ENCODE peak calls at places on chromosomes 5 and 9, in five cellular contexts. H is lung, B is body of pancreas, P is uterus, G is heart left ventricle. S is an unnamed sample. For H3K36me3, the result is how much of the 10 kb centered on the place peaks cover.

GRCh38 chr9:5698810-5699556 is 70.1 kb downstream of the RIC1 start:
- DNase-seq in P (no peak), B (no peak), H (no peak), G (no peak), S (no peak)

GRCh38 chr5:89690331-89690730 is 719.2 kb downstream of the CETN3 start:
- DNase-seq in P (no peak), H (no peak), B (no peak), G (no peak), S (no peak)

GRCh38 chr9:116599342-116599884 is 87.7 kb upstream of the TRIM32 start:
- DNase-seq in B (no peak), P (no peak), H (no peak), G (no peak), S (no peak)

GRCh38 chr5:27216367-27216941 is 178.1 kb upstream of the CDH9 start:
- DNase-seq in G (no peak), B (no peak), P (no peak), H (no peak), S (no peak)

GRCh38 chr9:34540826-34541225 is 18.0 kb upstream of the ENHO start:
- DNase-seq in B (no peak), P (no peak), G (no peak), H (no peak), S (peak)

GRCh38 chr5:122076669-122077450 is 1.2 kb downstream of the LOX start:
- DNase-seq in G (peak), B (peak), P (peak), H (peak), S (peak)

GRCh38 chr5:149221326-149221725 is 50.3 kb upstream of the AFAP1L1 start:
- DNase-seq in B (no peak), P (no peak), G (no peak), H (no peak), S (peak)

GRCh38 chr5:56534102-56534501 is 281.2 kb upstream of the MAP3K1 start:
- DNase-seq in B (peak), H (no peak), G (no peak), P (peak), S (no peak)

GRCh38 chr9:107737987-107738743 is 248.6 kb upstream of the KLF4 start:
- DNase-seq in G (peak), B (peak), P (peak), H (no peak), S (peak)

GRCh38 chr5:107979900-107980299 is 309.2 kb upstream of the EFNA5 start:
- DNase-seq in H (no peak), B (no peak), G (no peak), P (no peak), S (no peak)

GRCh38 chr5:54742417-54742889 is 224.9 kb downstream of the SNX18 start:
- DNase-seq in P (no peak), B (peak), G (peak), H (no peak), S (peak)

GRCh38 chr5:1161832-1162229 is 39.6 kb upstream of the SLC6A19 start:
- DNase-seq in H (peak), G (peak), P (no peak), B (peak), S (peak)

GRCh38 chr5:150789943-150790611 is 11.5 kb downstream of the SMIM3 start:
- DNase-seq in B (peak), H (peak), P (peak), G (peak), S (peak)

GRCh38 chr5:81171769-81172168 is 61.4 kb upstream of the CKMT2 start:
- DNase-seq in H (no peak), B (no peak), G (no peak), P (no peak), S (peak)

GRCh38 chr9:79049371-79049770 is 522.4 kb upstream of the TLE4 start:
- DNase-seq in H (no peak), G (no peak), P (no peak), B (no peak), S (no peak)

GRCh38 chr5:89308606-89309040 is 425.6 kb upstream of the MEF2C start:
- DNase-seq in H (no peak), G (no peak), P (no peak), B (no peak), S (no peak)

GRCh38 chr5:52725781-52726180 is 61.9 kb upstream of the ITGA1 start:
- DNase-seq in G (peak), B (peak), P (peak), H (no peak), S (no peak)

GRCh38 chr5:14417232-14417730 is 164.3 kb upstream of the OTULINL start:
- DNase-seq in G (no peak), P (no peak), H (no peak), B (no peak), S (no peak)

GRCh38 chr9:6330958-6331634 is 2.9 kb downstream of the TPD52L3 start:
- DNase-seq in B (no peak), P (no peak), G (no peak), H (no peak), S (no peak)

GRCh38 chr9:96420468-96421219 is 2.5 kb upstream of the ZNF367 start:
- DNase-seq in B (peak), P (peak), H (peak), G (peak), S (peak)

GRCh38 chr9:72046593-72047456 is 13.6 kb downstream of the C9orf57 start:
- DNase-seq in B (no peak), H (no peak), G (no peak), P (no peak), S (no peak)

GRCh38 chr5:122863240-122863639 is 17.8 kb downstream of the SNX24 start:
- DNase-seq in B (no peak), H (no peak), G (no peak), P (no peak), S (no peak)

GRCh38 chr5:149002761-149003689 is 59.8 kb downstream of the SH3TC2 start:
- DNase-seq in G (no peak), H (no peak), P (no peak), B (no peak), S (peak)

GRCh38 chr9:97132865-97133264 is 93.9 kb upstream of the CTSV start:
- DNase-seq in H (no peak), P (no peak), G (no peak), B (no peak), S (no peak)

GRCh38 chr5:64727150-64727549 is 36.8 kb downstream of the SHISAL2B start:
- DNase-seq in P (no peak), B (no peak), G (no peak), H (no peak), S (no peak)

GRCh38 chr9:35816708-35817107 is 1.9 kb upstream of the HINT2 start:
- DNase-seq in G (no peak), P (no peak), B (no peak), H (no peak), S (no peak)

GRCh38 chr5:1294839-1295649 is at the start of gene TERT:
- DNase-seq in G (no peak), P (no peak), B (no peak), H (no peak), S (peak)

GRCh38 chr5:60340965-60341471 is 358.9 kb downstream of the DEPDC1B start:
- DNase-seq in H (no peak), G (no peak), B (no peak), P (no peak), S (no peak)

GRCh38 chr9:132977626-132978450 is 656 bp upstream of the GFI1B start:
- DNase-seq in H (peak), B (peak), P (peak), G (peak), S (peak)

GRCh38 chr9:32350682-32351081 is 33.8 kb upstream of the ACO1 start:
- DNase-seq in P (no peak), H (no peak), G (no peak), B (no peak), S (no peak)

GRCh38 chr5:56696900-56697299 is 118.4 kb upstream of the MAP3K1 start:
- DNase-seq in H (no peak), G (peak), P (peak), B (no peak), S (peak)

GRCh38 chr5:9473624-9474023 is 72.3 kb downstream of the SEMA5A start:
- DNase-seq in H (no peak), G (no peak), B (no peak), P (no peak), S (no peak)

GRCh38 chr5:111224561-111224989 is 391 bp downstream of the CAMK4 start:
- DNase-seq in B (no peak), P (no peak), G (no peak), H (no peak), S (no peak)

GRCh38 chr5:6111131-6111530 is 267.2 kb downstream of the MED10 start:
- DNase-seq in G (no peak), B (no peak), H (no peak), P (no peak), S (no peak)

GRCh38 chr5:88787856-88788255 is 95.1 kb downstream of the MEF2C start:
- DNase-seq in P (no peak), H (no peak), B (no peak), G (no peak), S (peak)

GRCh38 chr9:131579789-131580211 is 34.5 kb downstream of the PRRT1B start:
- DNase-seq in H (no peak), P (no peak), G (peak), B (no peak), S (no peak)

GRCh38 chr9:131582466-131583341 is 37.4 kb downstream of the PRRT1B start:
- DNase-seq in H (no peak), B (no peak), G (no peak), P (peak), S (no peak)

GRCh38 chr9:131578778-131579504 is 33.6 kb downstream of the PRRT1B start:
- DNase-seq in P (no peak), G (no peak), H (no peak), B (no peak), S (no peak)

GRCh38 chr9:131578016-131578415 is 32.7 kb downstream of the PRRT1B start:
- DNase-seq in G (no peak), P (no peak), B (no peak), H (no peak), S (no peak)

GRCh38 chr9:131580358-131580757 is 35.0 kb downstream of the PRRT1B start:
- DNase-seq in B (no peak), G (no peak), H (no peak), P (no peak), S (no peak)
- H3K36me3 ChIP-seq in B (under half), G (half or more), H (under half), P (under half), S (under half)

GRCh38 chr9:113776194-113776593 is 99.9 kb upstream of the ZNF618 start:
- DNase-seq in P (no peak), B (no peak), H (no peak), G (no peak), S (no peak)
- H3K36me3 ChIP-seq in P (under half), B (under half), H (under half), G (under half), S (under half)

GRCh38 chr5:172932313-172933017 is 26.8 kb upstream of the RPL26L1 start:
- DNase-seq in H (peak), P (peak), G (peak), B (peak), S (peak)

GRCh38 chr5:172926796-172927195 is 32.4 kb upstream of the RPL26L1 start:
- DNase-seq in B (no peak), P (no peak), G (no peak), H (no peak), S (no peak)

GRCh38 chr5:172931001-172931536 is 28.2 kb upstream of the RPL26L1 start:
- DNase-seq in G (no peak), H (no peak), B (no peak), P (no peak), S (peak)

GRCh38 chr5:172926008-172926523 is 33.2 kb upstream of the RPL26L1 start:
- DNase-seq in G (no peak), B (no peak), H (no peak), P (no peak), S (no peak)

DNA sequence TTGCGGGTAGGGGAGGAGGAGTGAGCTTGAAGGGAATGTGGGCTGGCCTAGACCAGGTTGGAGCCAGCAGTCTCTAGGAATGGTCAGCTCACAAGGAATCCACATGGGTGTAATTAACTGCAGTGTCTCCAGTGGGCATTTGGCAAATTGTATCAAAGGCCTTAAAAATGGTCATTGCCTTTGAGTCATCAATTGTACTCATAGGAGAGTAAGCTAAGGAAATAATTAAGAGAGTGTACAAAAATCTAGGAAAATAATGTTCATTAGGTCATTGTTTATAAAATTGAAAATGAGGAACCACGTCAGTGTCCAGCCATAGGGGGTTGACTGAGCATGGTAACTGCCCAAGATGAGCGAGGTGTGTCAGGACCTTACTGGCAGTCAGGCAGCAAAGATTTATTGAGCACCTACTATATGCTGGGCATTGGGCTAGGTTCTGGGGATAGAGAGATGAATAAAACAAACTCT is 29.8 kb upstream of the RPL26L1 start:
- DNase-seq in G (no peak), P (no peak), H (no peak), B (no peak), S (peak)
- H3K36me3 ChIP-seq in G (under half), P (under half), H (under half), B (under half), S (half or more)

GRCh38 chr5:138536215-138536614 is 6.8 kb downstream of the ETF1 start:
- DNase-seq in G (no peak), B (no peak), H (no peak), P (no peak), S (no peak)

GRCh38 chr5:138529812-138530211 is 13.2 kb downstream of the ETF1 start:
- DNase-seq in G (no peak), H (no peak), B (no peak), P (no peak), S (no peak)

GRCh38 chr5:138536665-138537315 is 6.2 kb downstream of the ETF1 start:
- DNase-seq in P (no peak), G (no peak), B (no peak), H (no peak), S (no peak)

GRCh38 chr5:138538943-138539627 is 4.0 kb downstream of the ETF1 start:
- DNase-seq in B (no peak), G (no peak), P (no peak), H (no peak), S (no peak)

DNA sequence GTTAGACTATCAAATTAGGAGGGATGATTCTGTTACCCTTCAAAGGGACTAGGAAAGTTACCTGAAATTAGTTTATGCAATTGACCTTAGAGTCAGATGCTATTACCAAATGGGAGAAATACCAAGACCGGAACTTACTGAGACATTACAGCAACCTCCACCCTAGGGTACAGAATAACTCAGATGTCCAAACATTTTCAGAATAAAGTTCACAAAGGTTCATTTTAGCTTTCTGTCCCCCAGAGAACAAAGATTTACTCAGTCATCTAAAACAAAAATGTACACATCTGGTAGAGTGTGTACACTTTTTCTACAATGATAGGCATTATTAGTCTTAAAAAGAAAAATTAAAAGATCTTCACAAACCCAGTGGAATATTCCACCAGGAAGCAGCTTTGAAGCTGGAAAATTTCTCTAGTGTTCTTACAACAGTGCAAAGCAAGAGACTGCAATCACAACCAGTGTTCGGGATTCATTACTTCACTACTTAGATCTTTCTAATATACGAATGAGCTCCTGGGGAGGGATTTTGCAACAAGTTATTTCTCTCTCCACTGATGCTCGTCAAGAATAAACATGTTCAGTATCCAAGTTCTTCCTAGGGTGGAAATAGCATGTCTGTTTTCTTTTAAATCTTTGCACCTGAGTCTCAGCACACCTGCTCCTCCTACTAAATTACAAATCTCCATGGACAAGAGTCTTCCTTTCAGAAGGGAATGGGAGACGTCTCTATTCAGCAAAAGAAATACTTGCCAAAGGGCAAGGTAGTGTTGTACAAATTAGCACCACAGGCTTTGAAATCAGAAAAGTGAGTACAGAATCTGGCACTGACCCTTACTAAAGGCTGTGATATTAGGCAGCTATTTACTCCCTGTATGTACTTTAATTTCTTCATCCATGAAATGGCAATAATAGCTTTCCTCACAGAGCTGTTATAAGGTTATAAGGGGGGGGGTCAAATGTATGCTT is 8.8 kb downstream of the ETF1 start:
- DNase-seq in G (no peak), H (no peak), P (no peak), B (no peak), S (no peak)
- H3K36me3 ChIP-seq in G (under half), H (under half), P (under half), B (under half), S (half or more)

GRCh38 chr9:113185271-113185670 is 34.5 kb downstream of the SLC31A2 start:
- DNase-seq in B (no peak), P (no peak), G (no peak), H (no peak), S (no peak)

GRCh38 chr9:113184089-113184488 is 33.3 kb downstream of the SLC31A2 start:
- DNase-seq in H (no peak), P (no peak), B (no peak), G (no peak), S (no peak)

GRCh38 chr9:113184509-113184908 is 33.7 kb downstream of the SLC31A2 start:
- DNase-seq in B (no peak), P (no peak), G (no peak), H (no peak), S (no peak)

GRCh38 chr9:113187935-113188595 is 33.0 kb downstream of the FKBP15 start:
- DNase-seq in G (peak), B (peak), P (peak), H (peak), S (peak)

DNA sequence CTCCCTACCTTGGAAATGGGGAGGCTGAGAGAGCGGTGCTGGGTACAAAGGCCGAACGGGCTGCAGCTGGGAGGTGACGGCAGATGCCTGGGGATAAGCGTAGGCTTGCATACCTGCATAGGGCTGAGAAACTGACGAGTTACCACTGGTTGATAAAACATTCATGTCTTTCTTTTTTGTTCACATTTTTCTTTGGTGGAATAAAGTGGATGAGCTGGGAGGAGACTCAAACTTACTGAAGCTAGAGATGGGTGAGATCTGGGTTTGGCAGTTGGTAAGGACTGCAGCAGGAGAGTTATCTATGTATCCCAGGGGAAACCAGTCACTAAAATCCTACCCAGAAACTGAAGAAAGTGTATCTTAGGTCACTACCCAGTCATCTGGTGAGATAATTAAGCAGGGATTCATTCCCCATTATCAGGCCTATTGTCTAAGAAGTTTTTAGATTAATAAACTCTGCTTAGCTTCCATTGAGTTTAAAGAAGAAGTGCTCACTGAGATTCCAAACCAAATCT is 34.8 kb downstream of the FKBP15 start:
- DNase-seq in G (no peak), B (no peak), P (no peak), H (no peak), S (no peak)
- H3K36me3 ChIP-seq in G (half or more), B (under half), P (under half), H (half or more), S (half or more)

DNA sequence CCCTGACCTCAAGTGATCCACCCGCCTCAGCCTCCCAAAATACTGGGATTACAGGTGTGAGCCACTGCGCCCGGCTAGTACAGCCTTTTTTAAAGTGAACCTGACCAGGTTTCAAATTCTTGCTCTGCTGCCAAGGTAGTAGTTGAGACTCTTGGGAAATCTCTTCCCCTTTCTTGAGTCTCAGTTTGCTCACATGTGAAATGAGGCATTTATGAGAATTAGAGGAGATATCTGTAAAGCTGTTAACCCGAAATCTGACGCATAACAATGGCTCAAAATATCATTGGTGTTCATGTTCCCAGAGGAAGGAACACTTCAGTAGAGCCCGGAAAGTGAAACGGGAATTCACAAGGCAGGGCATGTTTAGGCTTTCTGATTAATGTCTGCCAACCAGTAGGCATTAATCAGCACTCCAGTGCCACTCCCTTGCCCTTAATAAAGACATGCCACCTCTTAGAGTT is 1.5 kb downstream of the ARPC5L start:
- DNase-seq in G (no peak), P (no peak), H (peak), B (no peak), S (no peak)
- H3K36me3 ChIP-seq in G (under half), P (under half), H (under half), B (under half), S (under half)

S was measured in MG63.